ENCODE peak calls at places on chromosomes 6 and 20, in four cellular contexts. One of them, this sample, is unnamed. For H3K36me3 and H3K4me1, the result is how much of the 10 kb centered on the place peaks cover.

GRCh38 chr20:41009960-41010359 is 18.7 kb upstream of the TOP1 start:
- DNase-seq in Peyer's patch: no peak
- DNase-seq in mesenchymal stem cell: peak
- DNase-seq in breast epithelium: no peak
- DNase-seq in this sample: no peak

GRCh38 chr20:47035191-47035590 is 140.5 kb downstream of the EYA2 start:
- DNase-seq in Peyer's patch: no peak
- DNase-seq in mesenchymal stem cell: no peak
- DNase-seq in breast epithelium: no peak
- DNase-seq in this sample: no peak

GRCh38 chr6:87669051-87669450 is 33.0 kb downstream of the AKIRIN2 start:
- DNase-seq in Peyer's patch: no peak
- DNase-seq in mesenchymal stem cell: no peak
- DNase-seq in breast epithelium: no peak
- DNase-seq in this sample: no peak

GRCh38 chr6:21278078-21278790 is 315.3 kb upstream of the SOX4 start:
- DNase-seq in breast epithelium: no peak
- DNase-seq in Peyer's patch: no peak
- DNase-seq in mesenchymal stem cell: no peak
- DNase-seq in this sample: no peak

GRCh38 chr6:119346450-119346849 is 3.1 kb downstream of the MAN1A1 start:
- DNase-seq in Peyer's patch: no peak
- DNase-seq in breast epithelium: no peak
- DNase-seq in mesenchymal stem cell: peak
- DNase-seq in this sample: no peak

GRCh38 chr20:9417665-9418064 is 96.7 kb upstream of the LAMP5 start:
- DNase-seq in Peyer's patch: no peak
- DNase-seq in mesenchymal stem cell: peak
- DNase-seq in breast epithelium: no peak
- DNase-seq in this sample: no peak

GRCh38 chr6:111950661-111951426 is 77.6 kb upstream of the FYN start:
- DNase-seq in mesenchymal stem cell: no peak
- DNase-seq in Peyer's patch: no peak
- DNase-seq in breast epithelium: no peak
- DNase-seq in this sample: no peak

GRCh38 chr6:125986956-125987617 is 747 bp downstream of the TRMT11 start:
- DNase-seq in breast epithelium: no peak
- DNase-seq in Peyer's patch: no peak
- DNase-seq in mesenchymal stem cell: peak
- DNase-seq in this sample: no peak

GRCh38 chr6:7261030-7261841 is 51.8 kb downstream of the SSR1 start:
- DNase-seq in breast epithelium: peak
- DNase-seq in mesenchymal stem cell: peak
- DNase-seq in Peyer's patch: peak
- DNase-seq in this sample: peak

GRCh38 chr20:21235346-21235712 is 67.8 kb upstream of the XRN2 start:
- DNase-seq in breast epithelium: no peak
- DNase-seq in mesenchymal stem cell: no peak
- DNase-seq in Peyer's patch: no peak
- DNase-seq in this sample: no peak

GRCh38 chr6:97240222-97240621 is 42.8 kb downstream of the MMS22L start:
- DNase-seq in mesenchymal stem cell: no peak
- DNase-seq in Peyer's patch: no peak
- DNase-seq in breast epithelium: no peak
- DNase-seq in this sample: no peak

GRCh38 chr6:149725785-149726184 is 7.9 kb upstream of the LATS1 start:
- DNase-seq in breast epithelium: no peak
- DNase-seq in Peyer's patch: no peak
- DNase-seq in mesenchymal stem cell: no peak
- DNase-seq in this sample: no peak

GRCh38 chr6:56649782-56650181 is 7.1 kb upstream of the DST start:
- DNase-seq in breast epithelium: no peak
- DNase-seq in mesenchymal stem cell: peak
- DNase-seq in Peyer's patch: no peak
- DNase-seq in this sample: no peak

GRCh38 chr20:53503517-53503919 is 90.1 kb downstream of the ZNF217 start:
- DNase-seq in breast epithelium: no peak
- DNase-seq in mesenchymal stem cell: no peak
- DNase-seq in Peyer's patch: no peak
- DNase-seq in this sample: no peak

GRCh38 chr6:154824076-154824475 is 90.9 kb downstream of the SCAF8 start:
- DNase-seq in breast epithelium: no peak
- DNase-seq in mesenchymal stem cell: no peak
- DNase-seq in Peyer's patch: no peak
- DNase-seq in this sample: no peak

GRCh38 chr6:36897629-36898028 is 11.9 kb downstream of the C6orf89 start:
- DNase-seq in Peyer's patch: no peak
- DNase-seq in mesenchymal stem cell: no peak
- DNase-seq in breast epithelium: no peak
- DNase-seq in this sample: no peak

GRCh38 chr20:36173451-36173933 is 19.0 kb downstream of the EPB41L1 start:
- DNase-seq in breast epithelium: no peak
- DNase-seq in Peyer's patch: no peak
- DNase-seq in mesenchymal stem cell: peak
- DNase-seq in this sample: peak

GRCh38 chr6:45420909-45421699 is 43.4 kb upstream of the SUPT3H start:
- DNase-seq in Peyer's patch: no peak
- DNase-seq in breast epithelium: no peak
- DNase-seq in mesenchymal stem cell: no peak
- DNase-seq in this sample: no peak

DNA sequence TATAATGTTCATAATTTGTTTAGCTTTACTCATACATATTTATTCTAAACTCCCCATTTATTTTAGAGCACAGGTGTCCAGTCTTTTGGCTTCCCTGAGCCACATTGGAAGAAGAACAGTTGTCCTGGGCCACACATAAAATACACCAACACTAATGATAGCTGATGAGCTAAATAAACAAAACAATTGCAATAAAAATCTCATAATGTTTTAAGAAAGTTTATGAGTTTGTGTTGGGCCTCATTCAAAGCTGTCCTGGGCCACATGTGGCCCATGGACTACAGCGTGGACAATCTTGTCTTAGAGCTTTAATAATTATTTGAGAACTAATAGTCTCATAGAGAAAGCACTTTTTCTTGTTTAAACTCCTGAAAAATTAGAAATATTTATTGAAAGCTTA is 131.3 kb downstream of the MYO6 start:
- DNase-seq in mesenchymal stem cell: no peak
- DNase-seq in Peyer's patch: no peak
- DNase-seq in breast epithelium: no peak
- DNase-seq in this sample: no peak
- H3K36me3 ChIP-seq in mesenchymal stem cell: under half
- H3K36me3 ChIP-seq in Peyer's patch: under half
- H3K36me3 ChIP-seq in breast epithelium: under half
- H3K36me3 ChIP-seq in this sample: under half

GRCh38 chr20:62500237-62500864 is 24.6 kb upstream of the GATA5 start:
- DNase-seq in breast epithelium: peak
- DNase-seq in mesenchymal stem cell: peak
- DNase-seq in Peyer's patch: peak
- DNase-seq in this sample: no peak
- H3K4me1 ChIP-seq in breast epithelium: under half
- H3K4me1 ChIP-seq in mesenchymal stem cell: under half
- H3K4me1 ChIP-seq in Peyer's patch: under half
- H3K4me1 ChIP-seq in this sample: under half

DNA sequence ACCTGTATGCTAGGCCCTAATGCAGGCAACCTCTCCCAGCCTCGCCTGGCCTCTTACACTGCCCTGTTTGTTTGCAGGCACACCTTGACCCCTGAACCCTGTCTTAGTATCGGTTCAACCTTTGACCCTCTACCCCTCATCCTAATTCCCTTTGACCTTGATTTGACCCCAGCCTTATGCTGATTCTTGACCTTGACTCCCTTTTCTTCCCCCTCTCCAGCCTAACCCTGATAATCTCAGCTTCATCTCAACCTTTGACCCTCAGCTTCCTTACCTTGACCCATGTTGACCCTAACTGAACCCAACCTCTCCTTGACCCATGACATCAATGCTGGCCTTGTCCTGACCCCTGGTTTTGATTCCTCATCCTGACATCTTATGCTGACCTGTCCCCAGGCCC is 33.8 kb downstream of the UQCC2 start:
- DNase-seq in Peyer's patch: no peak
- DNase-seq in breast epithelium: no peak
- DNase-seq in mesenchymal stem cell: no peak
- DNase-seq in this sample: no peak
- H3K36me3 ChIP-seq in Peyer's patch: half or more
- H3K36me3 ChIP-seq in breast epithelium: under half
- H3K36me3 ChIP-seq in mesenchymal stem cell: half or more
- H3K36me3 ChIP-seq in this sample: half or more

DNA sequence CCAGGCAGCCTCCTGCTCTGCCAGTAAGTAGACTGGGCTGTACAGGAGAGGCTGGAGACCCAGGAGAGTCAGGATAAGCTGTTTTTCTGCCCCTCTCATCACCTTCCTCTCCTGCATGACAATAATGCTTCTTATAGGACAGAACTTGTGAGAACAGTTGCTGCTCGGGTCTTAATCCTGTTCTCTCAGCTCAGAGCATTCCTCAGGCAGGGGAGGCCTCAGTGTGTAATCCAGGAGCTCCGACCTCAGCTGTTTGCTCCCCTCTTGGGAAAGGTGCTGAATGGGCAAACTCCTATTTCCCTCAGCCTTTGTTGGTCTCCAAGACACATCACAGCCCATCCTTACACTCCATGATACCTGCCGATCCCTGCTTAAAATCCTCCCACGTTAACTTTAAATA is 134.9 kb upstream of the LRFN2 start:
- DNase-seq in Peyer's patch: no peak
- DNase-seq in breast epithelium: no peak
- DNase-seq in mesenchymal stem cell: peak
- DNase-seq in this sample: no peak
- H3K4me1 ChIP-seq in Peyer's patch: under half
- H3K4me1 ChIP-seq in breast epithelium: under half
- H3K4me1 ChIP-seq in mesenchymal stem cell: under half
- H3K4me1 ChIP-seq in this sample: under half

DNA sequence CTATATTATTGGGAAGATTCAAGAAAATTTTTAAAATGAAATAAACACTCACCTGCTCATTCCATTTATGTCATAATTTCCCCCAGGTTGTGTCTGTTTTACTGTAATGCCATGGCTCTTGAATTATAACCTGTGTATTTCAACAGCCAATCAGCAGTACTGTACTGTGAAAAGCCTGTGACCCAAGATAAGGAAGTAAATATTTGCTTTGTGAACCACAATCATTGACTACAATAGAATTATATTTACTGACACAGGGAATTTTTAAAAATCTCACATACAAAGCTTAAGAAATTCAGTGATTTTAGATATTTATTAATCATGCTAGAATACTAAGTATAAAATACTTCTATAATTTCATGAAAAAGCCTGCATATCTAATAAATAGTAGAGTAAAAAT is 6.0 kb downstream of the RGS17 start:
- DNase-seq in mesenchymal stem cell: no peak
- DNase-seq in Peyer's patch: no peak
- DNase-seq in breast epithelium: no peak
- DNase-seq in this sample: no peak
- H3K36me3 ChIP-seq in mesenchymal stem cell: under half
- H3K36me3 ChIP-seq in Peyer's patch: under half
- H3K36me3 ChIP-seq in breast epithelium: under half
- H3K36me3 ChIP-seq in this sample: under half

DNA sequence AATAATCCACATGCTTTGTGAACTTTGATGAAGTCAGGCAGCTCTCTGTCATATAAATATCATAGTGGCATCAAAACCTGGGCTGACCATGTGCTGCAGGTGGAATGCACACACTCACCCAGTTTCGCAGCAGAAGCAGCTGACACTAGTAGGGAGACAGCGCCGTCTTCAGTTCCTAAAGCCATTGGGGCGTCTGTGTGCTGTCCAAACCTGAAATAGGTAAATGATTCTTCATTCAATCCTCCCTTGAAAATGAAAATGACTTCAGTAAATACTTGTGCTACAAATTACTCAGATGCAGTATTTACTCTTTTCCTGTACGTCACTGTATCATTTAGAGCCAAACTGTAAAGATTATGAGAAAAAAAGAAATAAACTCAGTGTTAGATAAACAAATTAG is 127.5 kb downstream of the EYA4 start:
- DNase-seq in breast epithelium: no peak
- DNase-seq in mesenchymal stem cell: no peak
- DNase-seq in Peyer's patch: no peak
- DNase-seq in this sample: no peak
- H3K4me1 ChIP-seq in breast epithelium: under half
- H3K4me1 ChIP-seq in mesenchymal stem cell: under half
- H3K4me1 ChIP-seq in Peyer's patch: under half
- H3K4me1 ChIP-seq in this sample: under half

GRCh38 chr6:158586652-158587051 is 26.8 kb downstream of the TMEM181 start:
- DNase-seq in breast epithelium: no peak
- DNase-seq in mesenchymal stem cell: no peak
- DNase-seq in Peyer's patch: no peak
- DNase-seq in this sample: no peak
- H3K36me3 ChIP-seq in breast epithelium: under half
- H3K36me3 ChIP-seq in mesenchymal stem cell: half or more
- H3K36me3 ChIP-seq in Peyer's patch: half or more
- H3K36me3 ChIP-seq in this sample: half or more

DNA sequence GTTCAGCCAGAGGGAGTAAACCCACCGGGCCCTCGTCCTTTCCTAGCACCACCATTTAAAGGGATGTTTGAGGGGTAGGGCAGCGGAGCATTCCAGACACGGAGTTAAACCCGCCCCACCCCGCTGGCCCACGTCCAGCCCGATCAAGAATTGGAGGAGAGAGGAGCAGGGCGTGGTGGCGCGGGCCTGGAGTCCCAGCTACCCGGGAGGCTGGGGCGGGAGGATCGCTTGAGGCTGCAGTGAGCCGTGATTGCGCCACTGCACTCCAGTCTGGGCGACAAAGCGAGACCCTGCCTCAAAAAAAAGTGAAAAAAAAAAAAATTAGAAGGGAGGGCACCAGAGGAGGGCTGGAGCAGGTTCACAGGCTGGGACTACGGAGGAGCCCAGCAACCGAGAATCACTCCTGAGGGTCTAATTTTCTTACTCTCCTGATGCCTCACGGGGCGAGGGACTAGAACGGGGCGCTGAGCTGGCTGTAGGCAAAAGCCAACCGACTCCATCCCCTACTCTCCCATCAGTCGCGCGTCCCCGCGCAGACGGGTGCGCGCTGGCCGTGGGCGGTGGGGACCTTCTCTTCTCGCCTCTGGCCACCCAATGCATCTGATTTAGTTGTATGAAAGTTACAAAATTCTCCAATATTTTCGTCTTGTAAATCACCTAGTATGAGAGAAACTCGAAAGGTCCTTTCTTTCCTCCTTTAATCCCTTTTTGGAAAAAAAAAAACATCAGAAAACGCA is 6.1 kb upstream of the HSPA1B start:
- DNase-seq in Peyer's patch: peak
- DNase-seq in breast epithelium: no peak
- DNase-seq in mesenchymal stem cell: no peak
- DNase-seq in this sample: peak
- H3K4me1 ChIP-seq in Peyer's patch: half or more
- H3K4me1 ChIP-seq in breast epithelium: under half
- H3K4me1 ChIP-seq in mesenchymal stem cell: under half
- H3K4me1 ChIP-seq in this sample: under half

GRCh38 chr6:33198853-33199436 is 1.5 kb downstream of the RXRB start:
- DNase-seq in mesenchymal stem cell: no peak
- DNase-seq in Peyer's patch: no peak
- DNase-seq in breast epithelium: no peak
- DNase-seq in this sample: no peak
- H3K36me3 ChIP-seq in mesenchymal stem cell: half or more
- H3K36me3 ChIP-seq in Peyer's patch: half or more
- H3K36me3 ChIP-seq in breast epithelium: under half
- H3K36me3 ChIP-seq in this sample: half or more

GRCh38 chr6:144161970-144162369 is 11.7 kb downstream of the STX11 start:
- DNase-seq in breast epithelium: no peak
- DNase-seq in mesenchymal stem cell: no peak
- DNase-seq in Peyer's patch: no peak
- DNase-seq in this sample: no peak
- H3K4me1 ChIP-seq in breast epithelium: under half
- H3K4me1 ChIP-seq in mesenchymal stem cell: under half
- H3K4me1 ChIP-seq in Peyer's patch: under half
- H3K4me1 ChIP-seq in this sample: under half